ENCODE peak calls at places on chromosome 11, in six cellular contexts. W, I, H, L, N and M are unnamed samples.

GRCh38 chr11:131694526-131695424 is 324.4 kb downstream of the NTM start:
- DNase-seq in W (peak; percentile 85), I (peak; percentile 78), H (peak; percentile 75), L (peak; percentile 93), N (peak; percentile 77), M (peak; percentile 59)

GRCh38 chr11:109629734-109630133 is 207.7 kb downstream of the C11orf87 start:
- DNase-seq in W (no peak), I (no peak), H (no peak), L (no peak), N (no peak), M (no peak)

GRCh38 chr11:120759046-120759445 is 247.5 kb downstream of the GRIK4 start:
- DNase-seq in W (no peak), I (no peak), H (peak; percentile 6), L (no peak), N (no peak), M (no peak)

GRCh38 chr11:116053538-116053919 is 549.3 kb upstream of the CADM1 start:
- DNase-seq in W (no peak), I (no peak), H (no peak), L (no peak), N (no peak), M (no peak)

GRCh38 chr11:1078191-1078601 is 3.5 kb downstream of the MUC2 start:
- DNase-seq in W (peak; percentile 11), I (no peak), H (no peak), L (no peak), N (peak; percentile 14), M (no peak)

GRCh38 chr11:134364261-134364660 is 32.5 kb downstream of the GLB1L2 start:
- DNase-seq in W (no peak), I (no peak), H (no peak), L (no peak), N (no peak), M (no peak)

GRCh38 chr11:108617055-108617454 is 23.5 kb upstream of the EXPH5 start:
- DNase-seq in W (no peak), I (no peak), H (no peak), L (no peak), N (no peak), M (no peak)

GRCh38 chr11:35097814-35098213 is 41.2 kb upstream of the CD44 start:
- DNase-seq in W (no peak), I (no peak), H (no peak), L (no peak), N (no peak), M (no peak)

GRCh38 chr11:120303004-120303637 is 22.0 kb upstream of the TLCD5 start:
- DNase-seq in W (peak; percentile 42), I (peak; percentile 88), H (peak; percentile 71), L (peak; percentile 91), N (no peak), M (peak; percentile 80)

GRCh38 chr11:62150887-62151736 is 27.3 kb downstream of the INCENP start:
- DNase-seq in W (no peak), I (no peak), H (no peak), L (no peak), N (no peak), M (no peak)

GRCh38 chr11:104036603-104037394 is at the start of gene DDI1:
- DNase-seq in W (no peak), I (no peak), H (no peak), L (peak; percentile 5), N (no peak), M (no peak)

GRCh38 chr11:35623708-35624168 is 5.5 kb downstream of the FJX1 start:
- DNase-seq in W (no peak), I (peak; percentile 50), H (peak; percentile 89), L (peak; percentile 39), N (no peak), M (no peak)

GRCh38 chr11:8697056-8697455 is 14.5 kb downstream of the RPL27A start:
- DNase-seq in W (no peak), I (no peak), H (no peak), L (no peak), N (no peak), M (no peak)

GRCh38 chr11:122333476-122333875 is 217.5 kb upstream of the BLID start:
- DNase-seq in W (no peak), I (no peak), H (no peak), L (no peak), N (no peak), M (no peak)

GRCh38 chr11:93000511-93001476 is 31.3 kb downstream of the MTNR1B start:
- DNase-seq in W (no peak), I (peak; percentile 86), H (peak; percentile 75), L (no peak), N (no peak), M (peak; percentile 74)

GRCh38 chr11:112042961-112043304 is 17.7 kb downstream of the DLAT start:
- DNase-seq in W (no peak), I (no peak), H (no peak), L (no peak), N (no peak), M (no peak)

GRCh38 chr11:60208146-60208895 is 25.4 kb upstream of the MS4A6A start:
- DNase-seq in W (no peak), I (no peak), H (no peak), L (no peak), N (no peak), M (no peak)

GRCh38 chr11:7252683-7253213 is 1.0 kb downstream of the SYT9 start:
- DNase-seq in W (peak; percentile 7), I (no peak), H (no peak), L (no peak), N (no peak), M (no peak)

GRCh38 chr11:116930177-116930576 is 92.8 kb upstream of the APOA1 start:
- DNase-seq in W (no peak), I (peak; percentile 57), H (peak; percentile 49), L (peak; percentile 10), N (no peak), M (peak; percentile 56)

GRCh38 chr11:126817523-126818450 is 182.8 kb downstream of the KIRREL3 start:
- DNase-seq in W (no peak), I (no peak), H (no peak), L (no peak), N (no peak), M (no peak)

GRCh38 chr11:100687630-100688395 is 725 bp downstream of the ARHGAP42 start:
- DNase-seq in W (peak; percentile 29), I (peak; percentile 86), H (peak; percentile 87), L (peak; percentile 84), N (no peak), M (peak; percentile 88)

GRCh38 chr11:70226967-70227366 is 23.9 kb downstream of the FADD start:
- DNase-seq in W (no peak), I (no peak), H (no peak), L (no peak), N (no peak), M (no peak)
- TF ChIP-seq CTCF in W (no peak), I (no peak), H (no peak), L (no peak), N (no peak), M (peak; percentile 16)

GRCh38 chr11:20373568-20374209 is 10.2 kb downstream of the HTATIP2 start:
- DNase-seq in W (no peak), I (no peak), H (no peak), L (no peak), N (no peak), M (no peak)

GRCh38 chr11:20372081-20372480 is 8.6 kb downstream of the HTATIP2 start:
- DNase-seq in W (no peak), I (no peak), H (no peak), L (no peak), N (no peak), M (no peak)

GRCh38 chr11:20374746-20375305 is 11.3 kb downstream of the HTATIP2 start:
- DNase-seq in W (no peak), I (no peak), H (no peak), L (no peak), N (no peak), M (no peak)

GRCh38 chr11:20376162-20376561 is 11.4 kb upstream of the PRMT3 start:
- DNase-seq in W (no peak), I (no peak), H (no peak), L (no peak), N (no peak), M (no peak)

GRCh38 chr11:20373102-20373501 is 9.6 kb downstream of the HTATIP2 start:
- DNase-seq in W (no peak), I (no peak), H (no peak), L (no peak), N (no peak), M (no peak)
- H3K4me3 ChIP-seq in W (no peak overlapping the region), I (no peak overlapping the region), H (no peak overlapping the region), L (no peak overlapping the region), N (no peak overlapping the region), M (no peak overlapping the region)

GRCh38 chr11:45146072-45147016 is at the start of gene PRDM11:
- DNase-seq in W (no peak), I (peak; percentile 70), H (peak; percentile 78), L (peak; percentile 87), N (no peak), M (peak; percentile 74)

GRCh38 chr11:45147871-45148270 is 1.4 kb downstream of the PRDM11 start:
- DNase-seq in W (no peak), I (no peak), H (no peak), L (no peak), N (no peak), M (no peak)

GRCh38 chr11:45149483-45150056 is 3.1 kb downstream of the PRDM11 start:
- DNase-seq in W (no peak), I (no peak), H (no peak), L (no peak), N (no peak), M (no peak)

GRCh38 chr11:45147017-45147728 is 734 bp downstream of the PRDM11 start:
- DNase-seq in W (peak; percentile 96), I (peak; percentile 93), H (peak; percentile 98), L (peak; percentile 98), N (peak; percentile 85), M (peak; percentile 96)

GRCh38 chr11:45148276-45148675 is 1.8 kb downstream of the PRDM11 start:
- DNase-seq in W (no peak), I (no peak), H (no peak), L (no peak), N (no peak), M (no peak)
- TF ChIP-seq CTCF in W (no peak), I (no peak), H (no peak), L (no peak), N (no peak), M (no peak)

GRCh38 chr11:118715245-118715807 is 35.9 kb upstream of the TREH start:
- DNase-seq in W (no peak), I (peak; percentile 58), H (no peak), L (no peak), N (no peak), M (peak; percentile 26)
- H3K4me3 ChIP-seq in W (no peak overlapping the region), I (no peak overlapping the region), H (no peak overlapping the region), L (no peak overlapping the region), N (no peak overlapping the region), M (no peak overlapping the region)